ENCODE peak calls at places on chromosomes 16 and 17, in nine cellular contexts. L is ureter, B is K562, Z is NCI-H1105 treated with DMSO at 0.1 percent for 48 hours, C is fibroblast of lung, X is A549, R is anterior cingulate cortex, K is heart right ventricle, V is OCI-M1. O is an unnamed sample.

GRCh38 chr17:42673885-42674754 is 2.7 kb downstream of the PLEKHH3 start:
- DNase-seq in L (peak; percentile 73), B (peak; percentile 84), Z (no peak), C (peak; percentile 82), X (peak; percentile 95), R (no peak), K (peak; percentile 81), V (peak; percentile 76), O (peak; percentile 66)

GRCh38 chr17:10120749-10121148 is 77.7 kb downstream of the GAS7 start:
- DNase-seq in L (no peak), B (no peak), Z (no peak), C (peak; percentile 54), X (no peak), R (no peak), K (no peak), V (no peak), O (no peak)

GRCh38 chr17:2213291-2213960 is 90.2 kb downstream of the SMG6 start:
- DNase-seq in L (no peak), B (no peak), Z (no peak), C (peak; percentile 76), X (no peak), R (peak; percentile 25), K (no peak), V (no peak), O (no peak)

GRCh38 chr17:1229354-1229890 is 40.8 kb upstream of the BHLHA9 start:
- DNase-seq in L (peak; percentile 65), B (peak; percentile 53), Z (no peak), C (no peak), X (peak; percentile 78), R (peak; percentile 34), K (peak; percentile 70), V (peak; percentile 32), O (peak; percentile 44)

GRCh38 chr16:13186813-13187212 is 285.4 kb downstream of the SHISA9 start:
- DNase-seq in L (no peak), B (no peak), Z (no peak), C (no peak), X (no peak), R (no peak), K (no peak), V (no peak), O (no peak)

GRCh38 chr16:82317411-82318168 is 147.6 kb upstream of the MPHOSPH6 start:
- DNase-seq in L (no peak), B (no peak), Z (no peak), C (no peak), X (no peak), R (no peak), K (no peak), V (no peak), O (no peak)

GRCh38 chr16:87404764-87405625 is 12.9 kb downstream of the MAP1LC3B start:
- DNase-seq in L (no peak), B (no peak), Z (no peak), C (no peak), X (no peak), R (no peak), K (no peak), V (peak; percentile 30), O (no peak)

GRCh38 chr17:73765824-73766563 is 121.7 kb upstream of the SDK2 start:
- DNase-seq in L (no peak), B (no peak), Z (peak; percentile 68), C (no peak), X (no peak), R (no peak), K (no peak), V (no peak), O (no peak)

GRCh38 chr17:82214012-82214628 is 1.5 kb upstream of the CCDC57 start:
- DNase-seq in L (peak; percentile 45), B (peak; percentile 32), Z (no peak), C (no peak), X (no peak), R (no peak), K (no peak), V (peak; percentile 38), O (no peak)

GRCh38 chr17:74491645-74492044 is 25.2 kb downstream of the CD300A start:
- DNase-seq in L (no peak), B (no peak), Z (no peak), C (no peak), X (no peak), R (no peak), K (no peak), V (peak; percentile 19), O (no peak)

GRCh38 chr17:82303944-82304808 is 13.2 kb downstream of the CD7 start:
- DNase-seq in L (no peak), B (peak; percentile 77), Z (no peak), C (no peak), X (no peak), R (no peak), K (peak; percentile 21), V (no peak), O (no peak)

GRCh38 chr17:77846531-77847085 is 111.9 kb upstream of the TNRC6C start:
- DNase-seq in L (no peak), B (no peak), Z (no peak), C (no peak), X (no peak), R (no peak), K (no peak), V (no peak), O (no peak)

GRCh38 chr17:80969030-80969673 is 22.5 kb upstream of the CHMP6 start:
- DNase-seq in L (no peak), B (peak; percentile 47), Z (no peak), C (no peak), X (no peak), R (no peak), K (no peak), V (no peak), O (no peak)

GRCh38 chr16:25045696-25046381 is 30.7 kb upstream of the ARHGAP17 start:
- DNase-seq in L (no peak), B (no peak), Z (no peak), C (peak; percentile 94), X (no peak), R (no peak), K (no peak), V (peak; percentile 54), O (peak; percentile 64)

GRCh38 chr16:30982548-30983288 is 2.3 kb upstream of the HSD3B7 start:
- DNase-seq in L (no peak), B (no peak), Z (no peak), C (no peak), X (no peak), R (no peak), K (no peak), V (no peak), O (peak; percentile 61)

GRCh38 chr17:72111374-72111773 is 9.4 kb upstream of the SOX9 start:
- DNase-seq in L (no peak), B (no peak), Z (no peak), C (no peak), X (no peak), R (no peak), K (no peak), V (no peak), O (peak; percentile 12)

GRCh38 chr16:17342031-17342430 is 128.7 kb downstream of the XYLT1 start:
- DNase-seq in L (no peak), B (no peak), Z (no peak), C (no peak), X (no peak), R (no peak), K (no peak), V (no peak), O (no peak)

GRCh38 chr16:75733305-75734141 is 7.2 kb upstream of the CPHXL start:
- DNase-seq in L (peak; percentile 57), B (no peak), Z (no peak), C (peak; percentile 92), X (no peak), R (peak; percentile 12), K (no peak), V (no peak), O (peak; percentile 83)

GRCh38 chr16:56736476-56736875 is 6.5 kb downstream of the NUP93 start:
- DNase-seq in L (no peak), B (no peak), Z (no peak), C (no peak), X (no peak), R (no peak), K (no peak), V (no peak), O (no peak)

GRCh38 chr17:27573971-27574525 is 56.9 kb upstream of the LGALS9 start:
- DNase-seq in L (no peak), B (peak; percentile 75), Z (no peak), C (peak; percentile 62), X (no peak), R (no peak), K (no peak), V (peak; percentile 98), O (peak; percentile 23)

GRCh38 chr16:70635356-70636016 is 10.9 kb upstream of the IL34 start:
- DNase-seq in L (no peak), B (no peak), Z (no peak), C (peak; percentile 73), X (no peak), R (no peak), K (peak; percentile 38), V (no peak), O (peak; percentile 58)

GRCh38 chr16:89217388-89218191 is at the start of gene ZNF778:
- DNase-seq in L (peak; percentile 82), B (peak; percentile 88), Z (peak; percentile 41), C (peak; percentile 80), X (peak; percentile 94), R (peak; percentile 84), K (peak; percentile 84), V (peak; percentile 92), O (peak; percentile 93)

GRCh38 chr17:72388765-72389473 is 268.1 kb downstream of the SOX9 start:
- DNase-seq in L (no peak), B (no peak), Z (no peak), C (peak; percentile 33), X (peak; percentile 87), R (no peak), K (no peak), V (peak; percentile 11), O (peak; percentile 52)

GRCh38 chr17:28948342-28948741 is 3.0 kb downstream of the PHF12 start:
- DNase-seq in L (no peak), B (no peak), Z (no peak), C (no peak), X (no peak), R (no peak), K (no peak), V (no peak), O (no peak)